ENCODE peak calls at places on chromosome 12, in ten cellular contexts. One of them, this sample, is unnamed.

GRCh38 chr12:63922446-63922845 is 77.9 kb downstream of the SRGAP1 start:
- DNase-seq in AG04450: peak; percentile 33
- DNase-seq in CD8-positive, alpha-beta T cell: no peak
- DNase-seq in retinal pigment epithelial cell: no peak
- DNase-seq in endothelial cell of umbilical vein: no peak
- DNase-seq in endodermal cell: no peak
- DNase-seq in lung: no peak
- DNase-seq in BJ: peak; percentile 50
- DNase-seq in cardiac fibroblast: peak; percentile 73
- DNase-seq in K562: no peak
- DNase-seq in this sample: no peak

GRCh38 chr12:44863867-44864266 is 12.2 kb downstream of the NELL2 start:
- DNase-seq in cardiac fibroblast: no peak
- DNase-seq in lung: no peak
- DNase-seq in endothelial cell of umbilical vein: no peak
- DNase-seq in retinal pigment epithelial cell: no peak
- DNase-seq in AG04450: no peak
- DNase-seq in BJ: no peak
- DNase-seq in CD8-positive, alpha-beta T cell: no peak
- DNase-seq in K562: no peak
- DNase-seq in endodermal cell: no peak
- DNase-seq in this sample: no peak

GRCh38 chr12:123900898-123901376 is 71.7 kb downstream of the CCDC92 start:
- DNase-seq in endodermal cell: peak; percentile 84
- DNase-seq in K562: no peak
- DNase-seq in cardiac fibroblast: no peak
- DNase-seq in AG04450: no peak
- DNase-seq in lung: no peak
- DNase-seq in CD8-positive, alpha-beta T cell: no peak
- DNase-seq in endothelial cell of umbilical vein: no peak
- DNase-seq in retinal pigment epithelial cell: no peak
- DNase-seq in BJ: no peak
- DNase-seq in this sample: no peak

GRCh38 chr12:75452675-75453330 is 27.8 kb upstream of the GLIPR1 start:
- DNase-seq in CD8-positive, alpha-beta T cell: no peak
- DNase-seq in AG04450: no peak
- DNase-seq in endodermal cell: no peak
- DNase-seq in cardiac fibroblast: peak; percentile 64
- DNase-seq in K562: no peak
- DNase-seq in endothelial cell of umbilical vein: no peak
- DNase-seq in BJ: no peak
- DNase-seq in retinal pigment epithelial cell: peak; percentile 20
- DNase-seq in lung: no peak
- DNase-seq in this sample: no peak

GRCh38 chr12:106774808-106775524 is 484 bp downstream of the RIC8B start:
- DNase-seq in endothelial cell of umbilical vein: peak; percentile 16
- DNase-seq in AG04450: no peak
- DNase-seq in BJ: no peak
- DNase-seq in lung: no peak
- DNase-seq in cardiac fibroblast: no peak
- DNase-seq in endodermal cell: no peak
- DNase-seq in K562: no peak
- DNase-seq in CD8-positive, alpha-beta T cell: peak; percentile 20
- DNase-seq in retinal pigment epithelial cell: no peak
- DNase-seq in this sample: no peak

GRCh38 chr12:40146800-40147797 is 41.2 kb upstream of the SLC2A13 start:
- DNase-seq in endodermal cell: no peak
- DNase-seq in retinal pigment epithelial cell: no peak
- DNase-seq in lung: no peak
- DNase-seq in AG04450: no peak
- DNase-seq in K562: no peak
- DNase-seq in cardiac fibroblast: no peak
- DNase-seq in CD8-positive, alpha-beta T cell: no peak
- DNase-seq in endothelial cell of umbilical vein: no peak
- DNase-seq in BJ: no peak
- DNase-seq in this sample: no peak

GRCh38 chr12:104490850-104491249 is 34.1 kb downstream of the CHST11 start:
- DNase-seq in K562: no peak
- DNase-seq in CD8-positive, alpha-beta T cell: no peak
- DNase-seq in BJ: no peak
- DNase-seq in endodermal cell: no peak
- DNase-seq in lung: no peak
- DNase-seq in cardiac fibroblast: no peak
- DNase-seq in AG04450: no peak
- DNase-seq in retinal pigment epithelial cell: no peak
- DNase-seq in endothelial cell of umbilical vein: no peak
- DNase-seq in this sample: no peak

GRCh38 chr12:89880695-89881350 is 172.2 kb upstream of the ATP2B1 start:
- DNase-seq in retinal pigment epithelial cell: no peak
- DNase-seq in AG04450: no peak
- DNase-seq in endodermal cell: no peak
- DNase-seq in endothelial cell of umbilical vein: no peak
- DNase-seq in K562: no peak
- DNase-seq in cardiac fibroblast: no peak
- DNase-seq in BJ: no peak
- DNase-seq in CD8-positive, alpha-beta T cell: peak; percentile 53
- DNase-seq in lung: no peak
- DNase-seq in this sample: no peak

GRCh38 chr12:27626239-27626638 is 70.0 kb upstream of the REP15 start:
- DNase-seq in CD8-positive, alpha-beta T cell: no peak
- DNase-seq in BJ: no peak
- DNase-seq in endothelial cell of umbilical vein: no peak
- DNase-seq in AG04450: no peak
- DNase-seq in K562: no peak
- DNase-seq in lung: no peak
- DNase-seq in retinal pigment epithelial cell: no peak
- DNase-seq in cardiac fibroblast: no peak
- DNase-seq in endodermal cell: peak; percentile 70
- DNase-seq in this sample: no peak

GRCh38 chr12:90943248-90943647 is 11.7 kb downstream of the CCER1 start:
- DNase-seq in AG04450: no peak
- DNase-seq in BJ: no peak
- DNase-seq in cardiac fibroblast: no peak
- DNase-seq in endodermal cell: no peak
- DNase-seq in K562: no peak
- DNase-seq in lung: no peak
- DNase-seq in retinal pigment epithelial cell: no peak
- DNase-seq in endothelial cell of umbilical vein: no peak
- DNase-seq in CD8-positive, alpha-beta T cell: no peak
- DNase-seq in this sample: no peak

GRCh38 chr12:76450690-76451089 is 102.5 kb upstream of the BBS10 start:
- DNase-seq in K562: peak; percentile 11
- DNase-seq in CD8-positive, alpha-beta T cell: no peak
- DNase-seq in endodermal cell: no peak
- DNase-seq in endothelial cell of umbilical vein: peak; percentile 75
- DNase-seq in lung: no peak
- DNase-seq in retinal pigment epithelial cell: peak; percentile 72
- DNase-seq in AG04450: no peak
- DNase-seq in cardiac fibroblast: peak; percentile 94
- DNase-seq in BJ: no peak
- DNase-seq in this sample: peak; percentile 60

GRCh38 chr12:74899031-74899829 is 310.4 kb downstream of the KCNC2 start:
- DNase-seq in BJ: no peak
- DNase-seq in K562: no peak
- DNase-seq in retinal pigment epithelial cell: peak; percentile 35
- DNase-seq in CD8-positive, alpha-beta T cell: no peak
- DNase-seq in endothelial cell of umbilical vein: no peak
- DNase-seq in AG04450: no peak
- DNase-seq in lung: no peak
- DNase-seq in cardiac fibroblast: no peak
- DNase-seq in endodermal cell: no peak
- DNase-seq in this sample: no peak

GRCh38 chr12:54298904-54299303 is 1.9 kb downstream of the NFE2 start:
- DNase-seq in AG04450: no peak
- DNase-seq in lung: no peak
- DNase-seq in K562: peak; percentile 27
- DNase-seq in cardiac fibroblast: no peak
- DNase-seq in BJ: no peak
- DNase-seq in retinal pigment epithelial cell: no peak
- DNase-seq in endothelial cell of umbilical vein: no peak
- DNase-seq in endodermal cell: no peak
- DNase-seq in CD8-positive, alpha-beta T cell: no peak
- DNase-seq in this sample: no peak

GRCh38 chr12:54301428-54302045 is 722 bp upstream of the NFE2 start:
- DNase-seq in endothelial cell of umbilical vein: no peak
- DNase-seq in CD8-positive, alpha-beta T cell: no peak
- DNase-seq in BJ: no peak
- DNase-seq in retinal pigment epithelial cell: no peak
- DNase-seq in lung: no peak
- DNase-seq in cardiac fibroblast: no peak
- DNase-seq in endodermal cell: peak; percentile 89
- DNase-seq in K562: peak; percentile 30
- DNase-seq in AG04450: no peak
- DNase-seq in this sample: no peak

GRCh38 chr12:54299515-54300266 is 1.1 kb downstream of the NFE2 start:
- DNase-seq in lung: no peak
- DNase-seq in endothelial cell of umbilical vein: no peak
- DNase-seq in endodermal cell: no peak
- DNase-seq in cardiac fibroblast: peak; percentile 70
- DNase-seq in AG04450: no peak
- DNase-seq in CD8-positive, alpha-beta T cell: no peak
- DNase-seq in retinal pigment epithelial cell: no peak
- DNase-seq in BJ: no peak
- DNase-seq in K562: no peak
- DNase-seq in this sample: no peak

GRCh38 chr12:54300732-54301427 is at the start of gene NFE2:
- DNase-seq in endothelial cell of umbilical vein: no peak
- DNase-seq in K562: peak; percentile 77
- DNase-seq in CD8-positive, alpha-beta T cell: peak; percentile 41
- DNase-seq in AG04450: peak; percentile 51
- DNase-seq in lung: peak; percentile 71
- DNase-seq in retinal pigment epithelial cell: no peak
- DNase-seq in BJ: no peak
- DNase-seq in cardiac fibroblast: peak; percentile 52
- DNase-seq in endodermal cell: peak; percentile 97
- DNase-seq in this sample: peak; percentile 42

GRCh38 chr12:54300267-54300731 is 516 bp downstream of the NFE2 start:
- DNase-seq in K562: no peak
- DNase-seq in endodermal cell: no peak
- DNase-seq in AG04450: no peak
- DNase-seq in cardiac fibroblast: no peak
- DNase-seq in BJ: no peak
- DNase-seq in retinal pigment epithelial cell: no peak
- DNase-seq in CD8-positive, alpha-beta T cell: no peak
- DNase-seq in endothelial cell of umbilical vein: no peak
- DNase-seq in lung: no peak
- DNase-seq in this sample: no peak
- H3K4me3 ChIP-seq in K562: peak overlapping the region; percentile 78
- H3K4me3 ChIP-seq in endodermal cell: peak overlapping the region; percentile 78
- H3K4me3 ChIP-seq in AG04450: peak overlapping the region; percentile 54
- H3K4me3 ChIP-seq in cardiac fibroblast: peak overlapping the region; percentile 16
- H3K4me3 ChIP-seq in BJ: peak overlapping the region; percentile 25
- H3K4me3 ChIP-seq in retinal pigment epithelial cell: peak overlapping the region; percentile 38
- H3K4me3 ChIP-seq in CD8-positive, alpha-beta T cell: peak overlapping the region; percentile 16
- H3K4me3 ChIP-seq in endothelial cell of umbilical vein: no peak overlapping the region
- H3K4me3 ChIP-seq in lung: no peak overlapping the region
- H3K4me3 ChIP-seq in this sample: peak overlapping the region; percentile 34

GRCh38 chr12:3215410-3215975 is 138.3 kb downstream of the TSPAN9 start:
- DNase-seq in endodermal cell: no peak
- DNase-seq in endothelial cell of umbilical vein: no peak
- DNase-seq in cardiac fibroblast: no peak
- DNase-seq in CD8-positive, alpha-beta T cell: no peak
- DNase-seq in AG04450: no peak
- DNase-seq in BJ: no peak
- DNase-seq in retinal pigment epithelial cell: no peak
- DNase-seq in K562: no peak
- DNase-seq in lung: no peak
- DNase-seq in this sample: no peak
- H3K4me3 ChIP-seq in endodermal cell: no peak overlapping the region
- H3K4me3 ChIP-seq in endothelial cell of umbilical vein: no peak overlapping the region
- H3K4me3 ChIP-seq in cardiac fibroblast: no peak overlapping the region
- H3K4me3 ChIP-seq in CD8-positive, alpha-beta T cell: no peak overlapping the region
- H3K4me3 ChIP-seq in AG04450: no peak overlapping the region
- H3K4me3 ChIP-seq in BJ: no peak overlapping the region
- H3K4me3 ChIP-seq in retinal pigment epithelial cell: no peak overlapping the region
- H3K4me3 ChIP-seq in K562: no peak overlapping the region
- H3K4me3 ChIP-seq in lung: no peak overlapping the region
- H3K4me3 ChIP-seq in this sample: no peak overlapping the region

DNA sequence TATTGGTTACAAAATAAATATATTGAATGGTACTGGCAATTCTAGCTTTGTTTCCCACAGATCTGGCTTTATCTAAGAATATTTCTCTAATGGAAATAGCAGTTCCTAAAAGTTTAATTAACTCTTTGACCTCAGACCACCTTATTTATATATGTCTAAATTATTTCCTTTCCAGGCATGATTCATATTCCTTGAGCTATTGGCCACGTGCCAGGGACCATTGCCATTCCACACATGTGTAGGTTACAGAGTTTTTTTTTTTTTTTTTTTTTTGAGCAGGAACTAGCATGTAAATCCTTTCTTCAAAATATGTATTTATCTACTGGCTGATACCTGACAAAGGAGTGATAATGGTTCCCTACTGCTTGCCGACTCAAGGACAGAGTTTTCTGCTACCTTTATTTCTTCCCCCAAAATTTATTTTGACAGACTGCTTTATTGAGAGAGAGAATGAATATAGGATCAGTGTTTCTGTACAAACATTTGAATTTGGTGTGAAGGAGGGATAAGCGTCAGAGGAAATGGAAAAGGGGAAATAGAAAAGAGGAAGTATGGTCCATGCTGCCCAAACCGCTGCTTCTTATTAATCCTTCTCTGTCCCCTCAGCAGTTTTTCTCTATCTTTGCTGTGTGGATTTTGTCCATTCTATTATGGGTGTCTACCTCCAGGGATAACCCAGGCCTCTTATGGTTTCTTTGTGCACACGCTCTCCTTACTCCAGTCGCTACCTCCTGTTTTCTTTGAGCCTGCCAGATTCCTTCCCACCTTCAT is 36.4 kb downstream of the PDE3A start:
- DNase-seq in BJ: no peak
- DNase-seq in retinal pigment epithelial cell: peak; percentile 42
- DNase-seq in lung: no peak
- DNase-seq in endodermal cell: no peak
- DNase-seq in endothelial cell of umbilical vein: peak; percentile 89
- DNase-seq in cardiac fibroblast: peak; percentile 74
- DNase-seq in AG04450: no peak
- DNase-seq in CD8-positive, alpha-beta T cell: no peak
- DNase-seq in K562: no peak
- DNase-seq in this sample: no peak
- H3K4me3 ChIP-seq in BJ: no peak overlapping the region
- H3K4me3 ChIP-seq in retinal pigment epithelial cell: no peak overlapping the region
- H3K4me3 ChIP-seq in lung: no peak overlapping the region
- H3K4me3 ChIP-seq in endodermal cell: no peak overlapping the region
- H3K4me3 ChIP-seq in endothelial cell of umbilical vein: no peak overlapping the region
- H3K4me3 ChIP-seq in cardiac fibroblast: no peak overlapping the region
- H3K4me3 ChIP-seq in AG04450: no peak overlapping the region
- H3K4me3 ChIP-seq in CD8-positive, alpha-beta T cell: no peak overlapping the region
- H3K4me3 ChIP-seq in K562: no peak overlapping the region
- H3K4me3 ChIP-seq in this sample: no peak overlapping the region

DNA sequence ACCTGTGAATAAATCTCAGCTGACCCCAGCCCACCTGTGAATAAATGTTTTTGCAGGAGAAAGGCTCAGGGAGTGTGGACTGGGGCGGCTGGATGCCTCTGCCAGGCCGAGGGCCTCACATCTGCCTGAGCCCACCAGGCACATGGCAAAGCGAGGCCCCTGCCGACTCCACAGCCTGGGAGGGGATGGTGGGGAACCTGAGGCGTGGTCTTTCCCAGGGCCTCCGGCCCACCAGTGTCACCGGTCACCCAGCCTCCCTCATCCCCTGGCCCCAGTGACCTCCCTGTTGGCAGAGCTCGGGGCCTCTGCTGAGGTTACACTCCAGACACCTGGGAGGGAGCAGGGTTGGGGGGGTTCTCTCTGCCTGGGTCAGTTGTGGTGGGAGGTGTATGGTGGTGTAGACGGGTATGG is 8.2 kb downstream of the NOC4L start:
- DNase-seq in BJ: no peak
- DNase-seq in K562: no peak
- DNase-seq in retinal pigment epithelial cell: no peak
- DNase-seq in AG04450: no peak
- DNase-seq in cardiac fibroblast: no peak
- DNase-seq in CD8-positive, alpha-beta T cell: no peak
- DNase-seq in endodermal cell: no peak
- DNase-seq in lung: no peak
- DNase-seq in endothelial cell of umbilical vein: no peak
- DNase-seq in this sample: no peak
- H3K4me3 ChIP-seq in BJ: no peak overlapping the region
- H3K4me3 ChIP-seq in K562: no peak overlapping the region
- H3K4me3 ChIP-seq in retinal pigment epithelial cell: no peak overlapping the region
- H3K4me3 ChIP-seq in AG04450: no peak overlapping the region
- H3K4me3 ChIP-seq in cardiac fibroblast: no peak overlapping the region
- H3K4me3 ChIP-seq in CD8-positive, alpha-beta T cell: no peak overlapping the region
- H3K4me3 ChIP-seq in endodermal cell: no peak overlapping the region
- H3K4me3 ChIP-seq in lung: no peak overlapping the region
- H3K4me3 ChIP-seq in endothelial cell of umbilical vein: no peak overlapping the region
- H3K4me3 ChIP-seq in this sample: no peak overlapping the region